ENCODE peak calls at places on chromosomes 1 and 21, in eight cellular contexts. O, U, N, H, F, A, J and Q are unnamed samples. For H3K36me3 and H3K4me1, the result is how much of the 10 kb centered on the place peaks cover.

GRCh38 chr1:156860639-156861423 is at the start of gene NTRK1:
- DNase-seq in O (peak), U (peak), N (peak), H (peak), F (no peak), A (peak), J (peak), Q (peak)

GRCh38 chr1:236206548-236206947 is 64.2 kb downstream of the GPR137B start:
- DNase-seq in O (peak), U (no peak), N (no peak), H (no peak), F (no peak), A (no peak), J (no peak), Q (peak)

GRCh38 chr1:162187676-162188075 is 118.2 kb downstream of the NOS1AP start:
- DNase-seq in O (no peak), U (no peak), N (no peak), H (no peak), F (no peak), A (no peak), J (no peak), Q (peak)

GRCh38 chr1:32898958-32899357 is 2.2 kb downstream of the TMEM54 start:
- DNase-seq in O (no peak), U (no peak), N (no peak), H (no peak), F (no peak), A (no peak), J (no peak), Q (no peak)

GRCh38 chr1:156689960-156690672 is 12.9 kb upstream of the NES start:
- DNase-seq in O (no peak), U (no peak), N (no peak), H (no peak), F (no peak), A (no peak), J (no peak), Q (no peak)

GRCh38 chr1:233299450-233299849 is 3.9 kb upstream of the PCNX2 start:
- DNase-seq in O (peak), U (no peak), N (no peak), H (no peak), F (no peak), A (no peak), J (no peak), Q (no peak)

GRCh38 chr21:39011911-39012310 is 171.3 kb downstream of the PSMG1 start:
- DNase-seq in O (no peak), U (no peak), N (no peak), H (no peak), F (no peak), A (no peak), J (no peak), Q (no peak)

GRCh38 chr1:36765785-36766300 is 268.5 kb downstream of the GRIK3 start:
- DNase-seq in O (no peak), U (no peak), N (no peak), H (no peak), F (no peak), A (no peak), J (no peak), Q (no peak)

GRCh38 chr1:185309566-185309965 is 7.5 kb downstream of the IVNS1ABP start:
- DNase-seq in O (no peak), U (no peak), N (no peak), H (no peak), F (no peak), A (no peak), J (no peak), Q (no peak)

GRCh38 chr1:23393706-23394105 is 24.1 kb upstream of the ZNF436 start:
- DNase-seq in O (no peak), U (no peak), N (no peak), H (no peak), F (no peak), A (peak), J (no peak), Q (peak)

GRCh38 chr1:10693497-10694273 is 102.8 kb downstream of the CASZ1 start:
- DNase-seq in O (peak), U (no peak), N (peak), H (no peak), F (no peak), A (no peak), J (peak), Q (peak)

GRCh38 chr1:178223289-178223688 is 129.4 kb downstream of the RASAL2 start:
- DNase-seq in O (no peak), U (no peak), N (no peak), H (no peak), F (no peak), A (no peak), J (no peak), Q (no peak)

GRCh38 chr1:147073062-147073432 is 99.2 kb downstream of the PRKAB2 start:
- DNase-seq in O (peak), U (no peak), N (no peak), H (peak), F (no peak), A (no peak), J (no peak), Q (no peak)

GRCh38 chr21:44940116-44940631 is 345 bp downstream of the SLX9 start:
- DNase-seq in O (peak), U (no peak), N (peak), H (peak), F (no peak), A (no peak), J (no peak), Q (no peak)

GRCh38 chr1:43206721-43207228 is 34.6 kb downstream of the CFAP57 start:
- DNase-seq in O (peak), U (peak), N (no peak), H (no peak), F (peak), A (peak), J (no peak), Q (no peak)

GRCh38 chr1:167146903-167147539 is 53.1 kb downstream of the STYXL2 start:
- DNase-seq in O (no peak), U (no peak), N (no peak), H (no peak), F (no peak), A (no peak), J (no peak), Q (no peak)

GRCh38 chr1:184388671-184389292 is 2.0 kb downstream of the C1orf21 start:
- DNase-seq in O (no peak), U (no peak), N (no peak), H (no peak), F (no peak), A (no peak), J (no peak), Q (no peak)

GRCh38 chr1:172812118-172812517 is 153.2 kb downstream of the FASLG start:
- DNase-seq in O (no peak), U (no peak), N (no peak), H (no peak), F (no peak), A (no peak), J (no peak), Q (no peak)

GRCh38 chr1:21935891-21936365 is 1.2 kb downstream of the HSPG2 start:
- DNase-seq in O (peak), U (peak), N (no peak), H (no peak), F (no peak), A (no peak), J (no peak), Q (no peak)

GRCh38 chr21:45545691-45546531 is 3.7 kb upstream of the SLC19A1 start:
- DNase-seq in O (no peak), U (no peak), N (no peak), H (no peak), F (no peak), A (peak), J (no peak), Q (no peak)

GRCh38 chr1:38047603-38048146 is 1.1 kb upstream of the POU3F1 start:
- DNase-seq in O (peak), U (no peak), N (no peak), H (no peak), F (no peak), A (no peak), J (no peak), Q (peak)

GRCh38 chr1:203210350-203210749 is 19.1 kb downstream of the CHIT1 start:
- DNase-seq in O (no peak), U (no peak), N (no peak), H (no peak), F (no peak), A (no peak), J (no peak), Q (no peak)

GRCh38 chr1:22371408-22371807 is 80.2 kb upstream of the ZBTB40 start:
- DNase-seq in O (no peak), U (no peak), N (no peak), H (no peak), F (no peak), A (no peak), J (no peak), Q (no peak)

GRCh38 chr1:56872597-56872996 is 18.0 kb downstream of the C8A start:
- DNase-seq in O (no peak), U (no peak), N (no peak), H (no peak), F (no peak), A (no peak), J (no peak), Q (no peak)

GRCh38 chr1:242240061-242240460 is 241.2 kb upstream of the MAP1LC3C start:
- DNase-seq in O (no peak), U (no peak), N (no peak), H (no peak), F (no peak), A (no peak), J (no peak), Q (no peak)

GRCh38 chr21:27425172-27425571 is 458.3 kb upstream of the ADAMTS5 start:
- DNase-seq in O (peak), U (no peak), N (no peak), H (no peak), F (no peak), A (no peak), J (no peak), Q (no peak)

GRCh38 chr1:208146650-208147049 is 97.5 kb downstream of the PLXNA2 start:
- DNase-seq in O (no peak), U (no peak), N (no peak), H (no peak), F (no peak), A (no peak), J (no peak), Q (no peak)

GRCh38 chr21:42696516-42697040 is 43.2 kb downstream of the PDE9A start:
- DNase-seq in O (no peak), U (no peak), N (no peak), H (no peak), F (no peak), A (no peak), J (no peak), Q (no peak)

GRCh38 chr21:32645261-32646182 is 33.3 kb upstream of the CFAP298 start:
- DNase-seq in O (peak), U (no peak), N (no peak), H (no peak), F (no peak), A (no peak), J (no peak), Q (peak)

GRCh38 chr1:234866007-234866866 is 256.3 kb upstream of the IRF2BP2 start:
- DNase-seq in O (no peak), U (peak), N (no peak), H (no peak), F (peak), A (no peak), J (no peak), Q (no peak)

GRCh38 chr21:31184462-31184861 is 146.2 kb upstream of the KRTAP19-8 start:
- DNase-seq in O (no peak), U (no peak), N (no peak), H (no peak), F (no peak), A (no peak), J (peak), Q (no peak)

GRCh38 chr1:159953866-159954515 is at the start of gene SLAMF9:
- DNase-seq in O (no peak), U (no peak), N (no peak), H (no peak), F (no peak), A (no peak), J (no peak), Q (no peak)

GRCh38 chr1:158155673-158156072 is 25.0 kb upstream of the CD1D start:
- DNase-seq in O (no peak), U (no peak), N (no peak), H (no peak), F (no peak), A (no peak), J (no peak), Q (no peak)

GRCh38 chr1:158153781-158154444 is 26.8 kb upstream of the CD1D start:
- DNase-seq in O (no peak), U (no peak), N (no peak), H (no peak), F (no peak), A (no peak), J (no peak), Q (no peak)

GRCh38 chr1:158153179-158153578 is 27.5 kb upstream of the CD1D start:
- DNase-seq in O (no peak), U (no peak), N (no peak), H (no peak), F (no peak), A (no peak), J (no peak), Q (no peak)

GRCh38 chr1:158150512-158150911 is 30.2 kb upstream of the CD1D start:
- DNase-seq in O (no peak), U (no peak), N (peak), H (no peak), F (no peak), A (no peak), J (no peak), Q (no peak)

GRCh38 chr1:158154501-158154900 is 26.2 kb upstream of the CD1D start:
- DNase-seq in O (peak), U (no peak), N (no peak), H (no peak), F (no peak), A (no peak), J (no peak), Q (no peak)
- H3K36me3 ChIP-seq in O (under half), U (under half), N (under half), H (under half), F (under half), A (under half), J (under half), Q (under half)

DNA sequence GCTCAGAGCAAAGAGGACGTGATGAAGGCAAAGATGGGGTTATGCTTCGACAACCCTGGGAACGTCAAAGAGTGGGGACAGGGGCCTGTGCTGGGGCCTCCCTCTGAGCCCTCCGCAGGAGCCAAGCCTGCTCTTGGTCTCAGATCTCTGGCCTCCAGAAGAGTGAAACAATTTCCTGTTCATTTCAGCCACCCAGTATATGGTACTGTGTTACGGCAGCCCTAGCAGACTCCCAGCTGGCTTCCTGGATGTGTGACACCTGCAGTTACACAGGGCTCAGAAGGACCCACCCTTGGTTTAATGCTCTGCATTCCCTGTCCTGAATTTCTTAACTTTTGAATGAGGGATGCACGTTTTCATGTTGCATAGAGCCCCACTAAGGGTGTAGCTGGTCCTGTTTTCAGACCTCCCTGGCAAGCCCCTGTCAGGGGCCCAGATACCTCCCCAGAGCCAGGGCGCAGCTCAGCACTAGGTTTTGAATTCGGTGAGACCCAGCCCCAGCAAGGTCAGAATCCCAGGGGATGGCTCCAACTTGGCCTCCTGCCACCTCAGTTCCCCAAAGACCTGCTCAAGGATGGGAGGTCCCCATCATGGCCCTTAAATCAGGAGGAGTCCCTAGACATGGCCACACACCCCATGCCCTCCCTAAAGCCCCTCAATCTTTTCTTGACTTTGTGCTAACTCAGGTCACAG is 79.0 kb upstream of the IFFO2 start:
- DNase-seq in O (no peak), U (no peak), N (peak), H (no peak), F (no peak), A (no peak), J (no peak), Q (no peak)
- H3K4me1 ChIP-seq in O (under half), U (under half), N (under half), H (under half), F (under half), A (under half), J (under half), Q (under half)

GRCh38 chr1:175166746-175167145 is 25.8 kb downstream of the KIAA0040 start:
- DNase-seq in O (no peak), U (peak), N (no peak), H (no peak), F (no peak), A (no peak), J (no peak), Q (no peak)
- H3K36me3 ChIP-seq in O (under half), U (under half), N (half or more), H (under half), F (under half), A (under half), J (under half), Q (under half)

GRCh38 chr1:205053296-205053695 is 10.3 kb downstream of the CNTN2 start:
- DNase-seq in O (no peak), U (no peak), N (no peak), H (no peak), F (no peak), A (no peak), J (no peak), Q (no peak)
- H3K4me1 ChIP-seq in O (under half), U (under half), N (under half), H (under half), F (under half), A (under half), J (under half), Q (under half)

GRCh38 chr1:45516465-45516864 is 5.2 kb downstream of the PRDX1 start:
- DNase-seq in O (no peak), U (no peak), N (no peak), H (no peak), F (no peak), A (no peak), J (no peak), Q (no peak)
- H3K36me3 ChIP-seq in O (half or more), U (under half), N (half or more), H (under half), F (half or more), A (half or more), J (under half), Q (under half)